ENCODE peak calls at places on chromosomes 11 and 22, in seven cellular contexts. I, F, X, H, Q, O and U are unnamed samples.

GRCh38 chr22:28821452-28821851 is 21.1 kb upstream of the XBP1 start:
- DNase-seq in H (no peak), Q (no peak), O (no peak), X (no peak), I (no peak), F (no peak), U (no peak)

GRCh38 chr11:134727204-134727603 is 315.2 kb upstream of the B3GAT1 start:
- DNase-seq in H (no peak), X (no peak), O (no peak), I (no peak), F (no peak), Q (no peak), U (no peak)

GRCh38 chr11:64865286-64866172 is 12.9 kb downstream of the EHD1 start:
- DNase-seq in X (peak; percentile 56), O (no peak), F (no peak), I (no peak), Q (no peak), H (no peak), U (no peak)

GRCh38 chr11:128711136-128711535 is 17.3 kb downstream of the FLI1 start:
- DNase-seq in O (no peak), F (no peak), H (no peak), X (peak; percentile 80), Q (no peak), I (no peak), U (no peak)

GRCh38 chr11:3669128-3669527 is 2.1 kb downstream of the CHRNA10 start:
- DNase-seq in F (no peak), I (no peak), H (no peak), X (no peak), O (no peak), Q (no peak), U (no peak)

GRCh38 chr11:6646631-6647281 is 8.9 kb downstream of the DCHS1 start:
- DNase-seq in F (peak; percentile 23), Q (no peak), O (no peak), X (peak; percentile 44), I (no peak), H (no peak), U (no peak)

GRCh38 chr11:8239056-8239455 is 24.6 kb downstream of the LMO1 start:
- DNase-seq in X (no peak), H (no peak), Q (no peak), O (no peak), I (no peak), F (no peak), U (no peak)

GRCh38 chr22:50245214-50246072 is 620 bp upstream of the TUBGCP6 start:
- DNase-seq in Q (no peak), X (no peak), O (no peak), F (no peak), H (no peak), I (no peak), U (no peak)

GRCh38 chr22:39622881-39623367 is 52.4 kb downstream of the CACNA1I start:
- DNase-seq in H (no peak), O (peak; percentile 74), X (peak; percentile 47), I (no peak), F (peak; percentile 46), Q (peak; percentile 70), U (peak; percentile 65)

GRCh38 chr22:31085928-31086327 is 4.8 kb downstream of the SMTN start:
- DNase-seq in Q (no peak), H (no peak), I (no peak), O (no peak), X (no peak), F (no peak), U (no peak)

GRCh38 chr11:68373189-68373809 is 60.9 kb downstream of the LRP5 start:
- DNase-seq in F (peak; percentile 88), Q (peak; percentile 20), I (no peak), X (no peak), O (peak; percentile 20), H (no peak), U (no peak)

GRCh38 chr11:13928566-13929251 is 33.8 kb upstream of the SPON1 start:
- DNase-seq in I (no peak), O (no peak), X (peak; percentile 89), F (no peak), H (no peak), Q (no peak), U (peak; percentile 45)

GRCh38 chr11:13215157-13215556 is 62.4 kb upstream of the BMAL1 start:
- DNase-seq in H (no peak), X (peak; percentile 42), F (no peak), I (no peak), O (no peak), Q (no peak), U (no peak)

GRCh38 chr22:44371741-44372525 is 59.2 kb upstream of the SHISAL1 start:
- DNase-seq in F (peak; percentile 6), H (no peak), I (no peak), X (no peak), Q (no peak), O (no peak), U (no peak)

GRCh38 chr11:83282084-83282716 is 4.0 kb downstream of the CCDC90B start:
- DNase-seq in F (no peak), H (no peak), O (no peak), I (no peak), Q (no peak), X (no peak), U (no peak)

GRCh38 chr11:85042368-85042767 is 584.8 kb downstream of the DLG2 start:
- DNase-seq in F (no peak), H (no peak), O (no peak), Q (no peak), X (no peak), I (no peak), U (no peak)

GRCh38 chr22:36946436-36947158 is 33.2 kb downstream of the CSF2RB start:
- DNase-seq in Q (no peak), X (peak; percentile 17), F (no peak), I (no peak), O (no peak), H (no peak), U (no peak)

GRCh38 chr22:37284807-37285355 is 2.6 kb downstream of the CYTH4 start:
- DNase-seq in Q (no peak), I (peak; percentile 30), X (no peak), H (no peak), O (no peak), F (no peak), U (no peak)

GRCh38 chr11:76615950-76616349 is 54.6 kb downstream of the LRRC32 start:
- DNase-seq in O (no peak), H (no peak), I (no peak), Q (no peak), F (peak; percentile 66), X (peak; percentile 91), U (no peak)

GRCh38 chr11:81907996-81908395 is 825.7 kb downstream of the FAM181B start:
- DNase-seq in O (no peak), Q (no peak), H (no peak), I (no peak), X (no peak), F (no peak), U (no peak)

GRCh38 chr22:49230194-49230577 is 597.5 kb downstream of the BRD1 start:
- DNase-seq in O (peak; percentile 32), Q (peak; percentile 46), I (no peak), H (no peak), F (no peak), X (no peak), U (no peak)

GRCh38 chr11:19805827-19806226 is 93.2 kb downstream of the NAV2 start:
- DNase-seq in X (no peak), Q (no peak), I (no peak), H (no peak), O (no peak), F (no peak), U (no peak)

GRCh38 chr11:70421123-70421522 is 22.8 kb downstream of the CTTN start:
- DNase-seq in H (no peak), I (no peak), O (no peak), Q (no peak), X (no peak), F (no peak), U (no peak)

GRCh38 chr11:65615950-65616574 is 486 bp downstream of the PCNX3 start:
- DNase-seq in F (peak; percentile 46), O (no peak), Q (no peak), I (no peak), H (no peak), X (no peak), U (no peak)

GRCh38 chr22:30861688-30862552 is 106.7 kb downstream of the MORC2 start:
- DNase-seq in O (no peak), Q (no peak), X (no peak), H (no peak), F (no peak), I (no peak), U (no peak)

GRCh38 chr22:21445437-21446127 is 21.6 kb upstream of the TMEM191C start:
- DNase-seq in I (no peak), H (no peak), F (peak; percentile 7), O (no peak), X (no peak), Q (no peak), U (no peak)

GRCh38 chr11:126501641-126502040 is 146.2 kb downstream of the ST3GAL4 start:
- DNase-seq in I (no peak), H (no peak), Q (no peak), O (no peak), X (no peak), F (no peak), U (no peak)

GRCh38 chr22:44304354-44304753 is 8.4 kb downstream of the SHISAL1 start:
- DNase-seq in F (no peak), I (no peak), O (no peak), H (no peak), Q (peak; percentile 67), X (peak; percentile 25), U (no peak)

GRCh38 chr22:50192056-50192824 is 6.5 kb downstream of the TRABD start:
- DNase-seq in X (no peak), O (no peak), I (no peak), F (no peak), Q (no peak), H (no peak), U (no peak)

GRCh38 chr11:27248430-27249207 is 114.4 kb downstream of the CCDC34 start:
- DNase-seq in Q (peak; percentile 70), I (peak; percentile 18), F (no peak), O (no peak), H (no peak), X (no peak), U (no peak)

GRCh38 chr11:128238521-128239222 is 348.7 kb downstream of the ETS1 start:
- DNase-seq in H (no peak), Q (no peak), X (no peak), F (no peak), O (no peak), I (no peak), U (no peak)